ENCODE peak calls at places on chromosome 5, in eight cellular contexts. C, I, P, M, E, L, X and S are unnamed samples.

GRCh38 chr5:154390096-154390495 is 55.7 kb upstream of the SAP30L start:
- DNase-seq in E (no peak), I (no peak), C (no peak), M (no peak), P (no peak), X (no peak), L (no peak), S (no peak)

GRCh38 chr5:142817961-142818431 is 47.8 kb downstream of the ARHGAP26 start:
- DNase-seq in I (no peak), E (no peak), C (no peak), M (no peak), X (peak; percentile 73), L (peak; percentile 26), P (no peak), S (no peak)

GRCh38 chr5:34571380-34572041 is 84.6 kb upstream of the RAI14 start:
- DNase-seq in E (no peak), I (no peak), L (no peak), M (no peak), X (no peak), C (no peak), P (no peak), S (no peak)

GRCh38 chr5:82349651-82350050 is 71.5 kb upstream of the RPS23 start:
- DNase-seq in M (peak; percentile 56), E (no peak), C (no peak), P (peak; percentile 35), X (no peak), L (peak; percentile 28), I (no peak), S (no peak)

GRCh38 chr5:133267601-133268000 is 215.8 kb downstream of the HSPA4 start:
- DNase-seq in X (no peak), M (no peak), L (no peak), C (no peak), I (no peak), E (no peak), P (no peak), S (no peak)

GRCh38 chr5:68074048-68074632 is 141.4 kb upstream of the PIK3R1 start:
- DNase-seq in E (no peak), I (no peak), P (peak; percentile 35), C (no peak), L (no peak), X (peak; percentile 58), M (no peak), S (no peak)

GRCh38 chr5:173538654-173539053 is 77.8 kb downstream of the BOD1 start:
- DNase-seq in P (no peak), X (no peak), M (no peak), L (no peak), E (no peak), C (no peak), I (no peak), S (no peak)

GRCh38 chr5:95590880-95591279 is 29.0 kb upstream of the GPR150 start:
- DNase-seq in E (no peak), C (no peak), P (no peak), X (no peak), M (no peak), I (no peak), L (no peak), S (no peak)

GRCh38 chr5:2872676-2873075 is 121.2 kb upstream of the IRX2 start:
- DNase-seq in C (no peak), X (no peak), E (no peak), L (no peak), M (no peak), P (no peak), I (no peak), S (peak; percentile 74)

DNA sequence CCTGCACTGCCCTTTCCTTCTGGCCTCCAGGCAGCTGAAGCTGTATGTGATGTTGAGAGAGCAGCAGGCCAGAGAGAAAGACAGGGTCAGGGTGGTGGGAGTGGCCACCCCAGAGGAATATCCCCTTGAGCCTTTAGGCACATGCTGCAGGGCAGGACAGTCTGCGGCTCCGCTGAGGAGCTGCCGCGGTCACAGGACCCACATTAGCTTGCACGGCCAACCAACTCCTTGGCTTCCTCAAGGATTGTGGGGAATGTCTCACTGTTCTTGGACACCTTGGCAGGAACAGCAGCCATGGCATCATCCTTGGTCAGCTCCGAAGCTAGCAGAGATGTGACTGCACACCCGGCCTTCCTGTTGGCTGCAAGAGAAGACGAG is 27.8 kb downstream of the PCDHGC5 start:
- DNase-seq in P (no peak), X (no peak), M (peak; percentile 78), C (no peak), E (peak; percentile 79), L (no peak), I (no peak), S (no peak)
- H3K4me1 ChIP-seq in P (peaks cover 49% of the 10 kb centered on the region), X (peaks cover 64% of the 10 kb centered on the region), M (peaks cover 23% of the 10 kb centered on the region), C (peaks cover 14% of the 10 kb centered on the region), E (peaks cover 14% of the 10 kb centered on the region), L (peaks cover 19% of the 10 kb centered on the region), I (no peaks in the 10 kb centered on the region), S (peaks cover 80% of the 10 kb centered on the region)

GRCh38 chr5:172413601-172414000 is 40.7 kb downstream of the SH3PXD2B start:
- DNase-seq in L (no peak), P (no peak), X (no peak), E (no peak), C (no peak), M (no peak), I (no peak), S (no peak)
- H3K4me1 ChIP-seq in L (peaks cover 57% of the 10 kb centered on the region), P (peaks cover 74% of the 10 kb centered on the region), X (peaks cover 68% of the 10 kb centered on the region), E (no peaks in the 10 kb centered on the region), C (peaks cover 43% of the 10 kb centered on the region), M (peaks cover 7% of the 10 kb centered on the region), I (peaks cover 35% of the 10 kb centered on the region), S (peaks cover 78% of the 10 kb centered on the region)

GRCh38 chr5:496028-496427 is 28.2 kb downstream of the SLC9A3 start:
- DNase-seq in I (no peak), X (no peak), P (no peak), E (no peak), C (no peak), M (no peak), L (no peak), S (no peak)
- H3K4me1 ChIP-seq in I (no peaks in the 10 kb centered on the region), X (peaks cover 6% of the 10 kb centered on the region), P (no peaks in the 10 kb centered on the region), E (no peaks in the 10 kb centered on the region), C (no peaks in the 10 kb centered on the region), M (no peaks in the 10 kb centered on the region), L (no peaks in the 10 kb centered on the region), S (no peaks in the 10 kb centered on the region)

DNA sequence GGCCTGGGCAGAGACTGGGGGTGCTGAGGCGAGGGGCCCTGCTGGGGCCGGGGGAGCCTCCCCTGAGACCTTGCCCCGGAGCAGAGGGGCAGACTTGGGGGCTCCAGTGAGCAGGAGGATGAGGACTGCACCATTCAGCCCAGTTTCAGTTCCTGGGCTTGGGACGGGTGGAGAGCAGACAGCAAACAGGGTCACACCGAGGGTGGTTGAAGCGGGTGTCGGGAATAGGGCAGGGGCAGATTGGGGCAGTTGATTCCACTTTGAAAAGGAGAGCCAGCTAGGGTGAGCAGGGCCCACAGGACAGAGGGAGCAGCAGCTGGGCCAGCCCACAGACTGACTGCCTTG is 4.5 kb downstream of the GRK6 start:
- DNase-seq in E (no peak), I (no peak), M (no peak), C (no peak), L (no peak), P (no peak), X (no peak), S (no peak)
- H3K4me1 ChIP-seq in E (no peaks in the 10 kb centered on the region), I (peaks cover 4% of the 10 kb centered on the region), M (peaks cover 7% of the 10 kb centered on the region), C (peaks cover 12% of the 10 kb centered on the region), L (peaks cover 12% of the 10 kb centered on the region), P (peaks cover 30% of the 10 kb centered on the region), X (peaks cover 52% of the 10 kb centered on the region), S (peaks cover 47% of the 10 kb centered on the region)

DNA sequence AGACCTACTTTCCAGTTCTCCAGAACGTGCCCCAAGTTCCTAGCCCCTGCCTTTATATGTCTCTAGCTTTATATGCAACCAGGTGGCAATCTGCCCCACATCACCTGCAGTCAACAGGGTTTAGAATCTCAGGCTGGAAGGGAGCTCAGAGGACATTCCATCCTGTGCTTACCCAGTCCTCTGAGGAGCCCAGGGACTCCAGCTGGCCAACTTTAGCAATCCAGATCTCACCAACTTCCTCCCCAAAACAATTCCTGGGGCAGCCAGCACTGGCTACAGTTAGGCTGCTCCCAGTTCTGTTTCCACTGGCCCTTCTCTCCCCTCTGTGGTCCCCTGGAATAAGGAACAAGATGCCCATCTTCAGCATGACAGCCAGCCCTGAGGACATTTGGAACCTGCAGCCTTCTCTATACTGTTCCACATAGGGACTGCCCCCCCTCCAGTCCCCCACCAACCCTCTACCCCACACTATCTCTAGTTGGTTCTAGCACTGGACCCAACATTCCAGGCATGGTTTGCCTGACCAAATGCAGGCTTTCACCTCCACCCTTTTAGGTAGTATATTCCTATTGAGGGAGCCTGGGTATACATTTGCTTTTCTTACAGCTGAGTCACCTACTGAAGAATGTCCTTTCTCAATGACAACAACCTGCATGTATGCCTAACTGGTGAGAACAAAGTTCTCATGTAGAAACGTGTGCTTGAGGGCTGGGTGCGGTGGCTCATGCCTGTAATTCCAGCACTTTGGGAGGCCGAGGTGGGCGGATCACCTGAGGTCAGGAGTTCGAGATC is 8.4 kb downstream of the TNIP1 start:
- DNase-seq in I (no peak), X (no peak), E (no peak), M (no peak), P (no peak), L (peak; percentile 90), C (peak; percentile 75), S (no peak)
- H3K4me1 ChIP-seq in I (peaks cover 14% of the 10 kb centered on the region), X (peaks cover 76% of the 10 kb centered on the region), E (no peaks in the 10 kb centered on the region), M (peaks cover 43% of the 10 kb centered on the region), P (peaks cover 45% of the 10 kb centered on the region), L (peaks cover 50% of the 10 kb centered on the region), C (peaks cover 58% of the 10 kb centered on the region), S (peaks cover 79% of the 10 kb centered on the region)

DNA sequence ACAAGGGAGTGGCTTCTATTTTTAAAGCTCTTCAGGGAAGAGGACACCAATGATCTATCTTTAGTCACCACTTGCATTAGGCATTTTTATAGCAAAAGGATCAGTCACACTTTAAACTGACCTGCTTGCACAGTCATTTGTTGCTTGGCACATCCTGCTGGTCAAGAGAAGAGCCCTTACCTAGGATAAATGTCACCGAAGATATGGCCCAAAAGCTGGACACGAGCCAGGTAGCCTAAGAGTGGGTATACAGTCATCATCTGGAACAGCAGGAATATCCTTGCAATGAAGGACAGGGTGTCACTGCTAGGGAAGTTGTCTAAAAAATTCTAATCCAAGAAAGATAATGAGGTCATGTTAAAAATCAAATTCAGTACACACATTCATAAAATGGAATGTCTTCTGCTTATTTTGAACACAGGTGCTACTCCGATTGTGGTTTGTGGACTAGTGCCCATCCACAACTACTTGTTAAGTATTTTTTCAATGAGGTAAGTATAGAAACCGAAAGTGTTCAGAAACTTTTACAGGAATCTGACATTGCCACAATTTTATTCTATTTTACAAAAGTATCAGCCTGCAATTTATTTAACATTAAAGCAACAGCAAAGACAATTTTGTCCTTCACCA is 78.4 kb downstream of the SLC38A9 start:
- DNase-seq in M (peak; percentile 69), C (no peak), L (peak; percentile 86), X (no peak), P (peak; percentile 70), I (no peak), E (no peak), S (no peak)
- H3K4me1 ChIP-seq in M (peaks cover 6% of the 10 kb centered on the region), C (peaks cover 49% of the 10 kb centered on the region), L (peaks cover 27% of the 10 kb centered on the region), X (peaks cover 59% of the 10 kb centered on the region), P (peaks cover 49% of the 10 kb centered on the region), I (peaks cover 28% of the 10 kb centered on the region), E (peaks cover 2% of the 10 kb centered on the region), S (peaks cover 59% of the 10 kb centered on the region)

GRCh38 chr5:83470516-83470915 is 1.0 kb upstream of the VCAN start:
- DNase-seq in I (no peak), L (no peak), M (no peak), X (no peak), C (no peak), E (no peak), P (no peak), S (no peak)
- H3K4me1 ChIP-seq in I (peaks cover 7% of the 10 kb centered on the region), L (peaks cover 24% of the 10 kb centered on the region), M (no peaks in the 10 kb centered on the region), X (peaks cover 45% of the 10 kb centered on the region), C (peaks cover 6% of the 10 kb centered on the region), E (no peaks in the 10 kb centered on the region), P (peaks cover 29% of the 10 kb centered on the region), S (peaks cover 23% of the 10 kb centered on the region)